ENCODE peak calls at places on chromosomes 7 and 10, in seven cellular contexts. G, M, R, E, A, D and H are unnamed samples.

GRCh38 chr10:132774905-132775863 is 10.8 kb downstream of the NKX6-2 start:
- DNase-seq in D (no peak), M (no peak), G (peak; percentile 65), R (no peak), E (no peak), A (no peak), H (no peak)

GRCh38 chr10:79402951-79403350 is 42.5 kb downstream of the ZCCHC24 start:
- DNase-seq in R (no peak), A (no peak), M (peak; percentile 77), G (no peak), E (no peak), D (no peak), H (no peak)

GRCh38 chr7:123538189-123538714 is 3.9 kb upstream of the IQUB start:
- DNase-seq in R (no peak), E (no peak), D (peak; percentile 33), A (no peak), M (peak; percentile 72), G (no peak), H (peak; percentile 64)

GRCh38 chr10:46544989-46545791 is 11.3 kb downstream of the GPRIN2 start:
- DNase-seq in R (no peak), M (peak; percentile 34), D (no peak), G (no peak), E (peak; percentile 24), A (no peak), H (peak; percentile 67)

GRCh38 chr7:156640949-156641485 is 443 bp downstream of the RNF32 start:
- DNase-seq in M (peak; percentile 47), A (peak; percentile 40), G (no peak), R (peak; percentile 22), E (peak; percentile 71), D (no peak), H (peak; percentile 49)

GRCh38 chr10:43188702-43189101 is 50.5 kb downstream of the CSGALNACT2 start:
- DNase-seq in E (no peak), M (no peak), R (no peak), A (no peak), D (no peak), G (no peak), H (no peak)

GRCh38 chr10:16519908-16520861 is 1.5 kb downstream of the C1QL3 start:
- DNase-seq in A (no peak), D (no peak), E (peak; percentile 27), G (peak; percentile 54), R (peak; percentile 25), M (no peak), H (no peak)

GRCh38 chr10:4017336-4017735 is 232.3 kb upstream of the KLF6 start:
- DNase-seq in G (no peak), D (no peak), R (no peak), E (no peak), M (no peak), A (no peak), H (no peak)

GRCh38 chr10:34489973-34490372 is 325.1 kb downstream of the PARD3 start:
- DNase-seq in M (peak; percentile 87), E (no peak), D (peak; percentile 49), R (no peak), G (no peak), A (no peak), H (peak; percentile 67)

GRCh38 chr10:100826983-100827818 is 81.8 kb downstream of the PAX2 start:
- DNase-seq in G (peak; percentile 75), R (no peak), D (no peak), E (peak; percentile 56), M (no peak), A (no peak), H (peak; percentile 42)

GRCh38 chr10:133400624-133401424 is 6.9 kb downstream of the MTG1 start:
- DNase-seq in D (no peak), M (no peak), A (no peak), R (no peak), G (no peak), E (peak; percentile 15), H (no peak)

GRCh38 chr10:17432738-17433137 is 21.7 kb downstream of the ST8SIA6 start:
- DNase-seq in M (peak; percentile 40), R (no peak), E (no peak), A (no peak), D (no peak), G (no peak), H (no peak)

GRCh38 chr10:62597226-62597625 is 207.3 kb upstream of the ADO start:
- DNase-seq in D (no peak), E (no peak), A (no peak), G (no peak), R (no peak), M (peak; percentile 92), H (no peak)

GRCh38 chr10:98391578-98391991 is 23.4 kb downstream of the PYROXD2 start:
- DNase-seq in D (no peak), R (no peak), G (no peak), M (no peak), A (peak; percentile 33), E (no peak), H (no peak)

GRCh38 chr7:4128161-4128560 is 553.9 kb upstream of the FOXK1 start:
- DNase-seq in G (no peak), E (no peak), M (no peak), A (no peak), R (no peak), D (no peak), H (no peak)

GRCh38 chr7:127844707-127845331 is 186.4 kb downstream of the LRRC4 start:
- DNase-seq in E (no peak), R (no peak), M (peak; percentile 13), G (no peak), D (no peak), A (no peak), H (no peak)

GRCh38 chr10:58512470-58513188 is at the start of gene BICC1:
- DNase-seq in E (peak; percentile 18), D (no peak), A (no peak), G (peak; percentile 75), M (peak; percentile 37), R (no peak), H (peak; percentile 25)

GRCh38 chr7:745431-745980 is 18.4 kb upstream of the PRKAR1B start:
- DNase-seq in R (no peak), A (no peak), G (no peak), E (no peak), M (no peak), D (no peak), H (no peak)

GRCh38 chr10:33547976-33548375 is 213.5 kb upstream of the NRP1 start:
- DNase-seq in E (no peak), A (no peak), M (no peak), R (no peak), D (no peak), G (no peak), H (no peak)

GRCh38 chr10:767211-767610 is 77.7 kb upstream of the DIP2C start:
- DNase-seq in A (no peak), M (no peak), D (no peak), E (no peak), R (no peak), G (no peak), H (no peak)

GRCh38 chr10:88651131-88651541 is 13.1 kb upstream of the LIPF start:
- DNase-seq in D (peak; percentile 70), G (no peak), E (no peak), R (no peak), M (no peak), A (no peak), H (peak; percentile 76)

GRCh38 chr7:101170617-101171441 is 5.5 kb upstream of the VGF start:
- DNase-seq in G (no peak), E (no peak), A (no peak), R (no peak), D (no peak), M (no peak), H (no peak)

GRCh38 chr10:114265392-114266053 is 26.5 kb downstream of the VWA2 start:
- DNase-seq in R (no peak), G (no peak), A (no peak), M (no peak), E (no peak), D (no peak), H (no peak)

GRCh38 chr10:127935115-127935561 is 28.2 kb downstream of the PTPRE start:
- DNase-seq in G (no peak), R (no peak), D (no peak), A (no peak), E (no peak), M (no peak), H (no peak)

GRCh38 chr10:84358743-84359142 is 30.4 kb downstream of the CCSER2 start:
- DNase-seq in R (no peak), G (no peak), D (no peak), E (no peak), M (no peak), A (no peak), H (no peak)

GRCh38 chr10:24357344-24358021 is 148.5 kb downstream of the KIAA1217 start:
- DNase-seq in G (peak; percentile 58), D (no peak), R (no peak), A (no peak), E (no peak), M (no peak), H (no peak)

GRCh38 chr7:117157121-117157870 is 165.6 kb downstream of the WNT2 start:
- DNase-seq in G (no peak), E (no peak), R (no peak), M (peak; percentile 93), D (peak; percentile 36), A (no peak), H (peak; percentile 14)